ENCODE peak calls at places on chromosomes 1 and 21, in six cellular contexts. Q is GM23248, X is colonic mucosa, M is PC-3, H is kidney, L is astrocyte. T is an unnamed sample.

GRCh38 chr1:235329139-235329808 is 904 bp downstream of the GGPS1 start:
- DNase-seq in M (peak; percentile 24), X (peak; percentile 42), Q (peak; percentile 77), H (peak; percentile 78), L (peak; percentile 28), T (peak; percentile 52)

GRCh38 chr1:239361403-239361802 is 25.0 kb upstream of the CHRM3 start:
- DNase-seq in H (no peak), Q (peak; percentile 79), L (peak; percentile 98), M (peak; percentile 84), X (no peak), T (no peak)

GRCh38 chr1:201493757-201494617 is 12.9 kb downstream of the CSRP1 start:
- DNase-seq in M (no peak), H (no peak), L (peak; percentile 79), X (no peak), Q (no peak), T (no peak)

GRCh38 chr1:189782280-189782679 is 695.4 kb downstream of the BRINP3 start:
- DNase-seq in X (no peak), L (no peak), Q (no peak), M (no peak), H (no peak), T (no peak)

GRCh38 chr1:226004396-226004795 is 5.3 kb upstream of the SDE2 start:
- DNase-seq in H (no peak), X (no peak), M (no peak), Q (no peak), L (no peak), T (no peak)

GRCh38 chr21:27694667-27695066 is 727.8 kb upstream of the ADAMTS5 start:
- DNase-seq in X (no peak), M (no peak), L (no peak), Q (peak; percentile 1), H (no peak), T (no peak)

GRCh38 chr1:232669981-232670763 is 40.2 kb upstream of the SIPA1L2 start:
- DNase-seq in M (no peak), X (no peak), Q (no peak), L (peak; percentile 84), H (no peak), T (peak; percentile 35)

GRCh38 chr21:26140185-26140584 is 30.4 kb downstream of the APP start:
- DNase-seq in M (peak; percentile 98), L (peak; percentile 98), Q (peak; percentile 89), H (peak; percentile 76), X (peak; percentile 36), T (no peak)

GRCh38 chr1:17617787-17618557 is 78.5 kb downstream of the ARHGEF10L start:
- DNase-seq in L (peak; percentile 36), M (peak; percentile 23), Q (peak; percentile 76), H (no peak), X (no peak), T (peak; percentile 34)

GRCh38 chr21:45141507-45141906 is 67.1 kb downstream of the ADARB1 start:
- DNase-seq in X (no peak), L (no peak), M (no peak), Q (no peak), H (no peak), T (no peak)

GRCh38 chr1:84379128-84379527 is 19.2 kb upstream of the DNASE2B start:
- DNase-seq in Q (peak; percentile 85), M (peak; percentile 74), X (no peak), H (no peak), L (peak; percentile 95), T (no peak)

GRCh38 chr1:21293537-21294265 is 3.4 kb upstream of the ECE1 start:
- DNase-seq in H (no peak), L (no peak), X (no peak), M (no peak), Q (no peak), T (no peak)

GRCh38 chr1:30419246-30419720 is 304.1 kb downstream of the MATN1 start:
- DNase-seq in H (no peak), Q (no peak), L (no peak), X (no peak), M (no peak), T (no peak)

GRCh38 chr1:151815716-151816327 is 10.6 kb upstream of the LINGO4 start:
- DNase-seq in L (no peak), H (no peak), M (no peak), X (no peak), Q (no peak), T (no peak)

GRCh38 chr1:89602871-89603404 is 30.0 kb upstream of the LRRC8C start:
- DNase-seq in H (no peak), L (no peak), X (no peak), M (no peak), Q (no peak), T (no peak)

GRCh38 chr1:3924871-3925655 is 25.0 kb upstream of the C1orf174 start:
- DNase-seq in X (no peak), L (no peak), H (peak; percentile 33), M (peak; percentile 56), Q (peak; percentile 19), T (no peak)

GRCh38 chr1:151639466-151639865 is 27.6 kb downstream of the SNX27 start:
- DNase-seq in M (no peak), Q (peak; percentile 72), X (no peak), H (no peak), L (peak; percentile 76), T (no peak)

GRCh38 chr1:5826601-5827000 is 165.6 kb downstream of the NPHP4 start:
- DNase-seq in L (no peak), M (no peak), X (no peak), Q (no peak), H (peak; percentile 18), T (no peak)
- H3K9ac ChIP-seq in L (no peak overlapping the region), M (no peak overlapping the region), X (no peak overlapping the region), Q (no peak overlapping the region), H (no peak overlapping the region), T (no peak overlapping the region)

GRCh38 chr1:153543738-153544135 is 1.9 kb downstream of the S100A4 start:
- DNase-seq in H (peak; percentile 16), M (no peak), Q (peak; percentile 45), L (no peak), X (no peak), T (no peak)

GRCh38 chr1:153541641-153542569 is 1.2 kb upstream of the S100A5 start:
- DNase-seq in H (peak; percentile 52), L (no peak), X (no peak), M (no peak), Q (no peak), T (no peak)

GRCh38 chr1:153544453-153545066 is 1.0 kb downstream of the S100A4 start:
- DNase-seq in H (peak; percentile 56), X (no peak), Q (peak; percentile 29), M (no peak), L (no peak), T (no peak)

GRCh38 chr1:153545067-153546055 is at the start of gene S100A4:
- DNase-seq in L (peak; percentile 89), Q (peak; percentile 96), M (peak; percentile 99), X (peak; percentile 99), H (peak; percentile 97), T (peak; percentile 93)

GRCh38 chr1:153542956-153543737 is 2.4 kb upstream of the S100A5 start:
- DNase-seq in Q (no peak), L (no peak), M (no peak), X (no peak), H (no peak), T (no peak)
- H3K9ac ChIP-seq in Q (peak overlapping the region; percentile 87), L (no peak overlapping the region), M (no peak overlapping the region), X (no peak overlapping the region), H (no peak overlapping the region), T (no peak overlapping the region)

DNA sequence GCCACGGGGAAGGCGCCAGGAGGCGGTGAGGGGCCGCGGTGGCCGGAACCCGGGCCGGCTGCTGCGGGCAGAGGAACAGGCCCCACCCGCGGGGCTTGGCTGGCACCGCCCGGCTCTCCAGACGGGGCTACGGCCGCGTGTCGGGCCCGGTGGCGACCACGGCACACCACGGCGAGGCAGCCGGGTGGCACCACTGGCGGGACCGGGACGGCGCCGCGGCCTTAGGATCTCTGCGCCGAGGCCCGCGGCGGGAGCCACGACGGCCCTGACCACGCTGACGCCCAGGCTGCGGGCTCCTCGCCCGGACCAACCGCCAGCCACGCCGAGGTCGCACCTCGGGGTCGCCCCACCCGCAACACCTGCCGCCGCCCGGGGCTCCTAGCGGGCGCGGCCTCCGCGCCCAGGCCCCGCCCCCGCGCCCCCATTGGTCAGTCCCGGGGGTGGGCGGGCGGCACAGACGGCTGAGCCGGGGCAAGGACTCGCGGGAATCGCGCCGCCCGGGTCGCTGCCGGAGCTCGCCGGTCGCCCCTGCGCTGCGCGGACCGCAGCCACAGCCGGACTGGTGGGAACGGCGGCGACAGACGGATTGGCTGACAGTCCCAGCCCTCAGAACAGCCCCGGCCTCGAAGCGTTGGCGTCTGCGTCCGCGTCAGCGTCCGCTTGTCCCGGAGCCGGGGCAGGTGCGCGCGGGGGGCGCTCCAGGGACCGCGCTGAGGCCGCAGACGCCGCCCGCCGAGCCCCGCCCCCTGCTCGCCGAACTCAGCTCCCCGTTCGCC is at the start of gene BMP8A:
- DNase-seq in X (peak; percentile 84), H (peak; percentile 85), M (peak; percentile 61), L (no peak), Q (peak; percentile 67), T (peak; percentile 49)
- H3K9ac ChIP-seq in X (peak within 1 kb of the TSS; percentile 48), H (no peak within 1 kb of the TSS), M (no peak within 1 kb of the TSS), L (no peak within 1 kb of the TSS), Q (no peak within 1 kb of the TSS), T (no peak within 1 kb of the TSS)

GRCh38 chr21:35801388-35801787 is 258.9 kb downstream of the SETD4 start:
- DNase-seq in L (no peak), Q (no peak), M (no peak), H (no peak), X (no peak), T (no peak)
- H3K9ac ChIP-seq in L (no peak overlapping the region), Q (no peak overlapping the region), M (no peak overlapping the region), H (no peak overlapping the region), X (no peak overlapping the region), T (no peak overlapping the region)

DNA sequence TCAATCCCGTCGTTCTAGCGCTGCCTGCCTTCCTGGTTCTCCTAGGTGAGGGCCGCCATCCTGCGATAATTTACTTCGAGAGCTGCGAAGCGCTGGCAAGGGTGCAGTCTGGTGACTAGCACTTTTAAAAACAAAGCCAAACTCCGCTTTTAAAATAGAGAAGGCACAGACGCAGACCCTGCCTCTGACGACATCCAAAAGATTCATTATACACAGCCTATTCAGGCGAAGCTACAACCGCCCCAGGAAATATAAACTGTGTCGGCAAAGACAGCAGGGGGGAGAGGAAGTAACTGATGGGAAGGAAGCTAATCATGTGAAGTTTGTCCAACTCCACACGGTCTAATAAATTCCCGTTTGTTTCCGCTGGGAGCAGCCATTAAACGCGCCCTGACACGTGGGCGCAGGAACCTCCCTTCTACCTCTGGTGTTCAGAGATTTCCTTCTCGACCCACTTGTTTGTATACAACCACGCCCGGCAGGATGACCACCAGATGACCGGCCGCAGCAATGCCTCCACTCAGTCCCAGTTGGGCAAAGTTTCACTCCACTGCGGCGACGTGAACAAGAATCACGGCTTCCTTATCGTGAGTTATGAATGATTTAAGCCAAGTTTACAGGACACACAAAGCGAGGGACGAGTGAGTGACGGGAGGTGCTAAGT is 1.3 kb downstream of the GNG12 start:
- DNase-seq in L (peak; percentile 70), Q (peak; percentile 91), X (peak; percentile 71), H (peak; percentile 87), M (peak; percentile 85), T (peak; percentile 74)
- H3K9ac ChIP-seq in L (peak overlapping the region; percentile 97), Q (peak overlapping the region; percentile 94), X (peak overlapping the region; percentile 90), H (peak overlapping the region; percentile 89), M (peak overlapping the region; percentile 86), T (peak overlapping the region; percentile 35)

GRCh38 chr1:35884934-35885333 is 1.9 kb downstream of the AGO1 start:
- DNase-seq in H (no peak), X (no peak), Q (no peak), L (no peak), M (no peak), T (no peak)
- H3K9ac ChIP-seq in H (no peak overlapping the region), X (no peak overlapping the region), Q (no peak overlapping the region), L (no peak overlapping the region), M (no peak overlapping the region), T (no peak overlapping the region)

GRCh38 chr1:19483691-19484090 is 1.6 kb downstream of the CAPZB start:
- DNase-seq in Q (no peak), L (no peak), M (no peak), H (no peak), X (no peak), T (no peak)
- H3K9ac ChIP-seq in Q (peak overlapping the region; percentile 96), L (peak overlapping the region; percentile 96), M (peak overlapping the region; percentile 96), H (peak overlapping the region; percentile 97), X (peak overlapping the region; percentile 99), T (no peak overlapping the region)